ENCODE peak calls at places on chromosomes 4 and X, in nine cellular contexts. L, O, Y, D, F, N, E, J and Z are unnamed samples.

GRCh38 chrX:117957128-117957527 is 159.5 kb downstream of the KLHL13 start:
- DNase-seq in L (no peak), N (no peak), J (no peak), Y (no peak), O (no peak), F (no peak), E (no peak), D (no peak), Z (no peak)

GRCh38 chr4:76377922-76378321 is 43.0 kb downstream of the CCDC158 start:
- DNase-seq in E (peak; percentile 47), O (no peak), J (no peak), N (no peak), D (no peak), L (peak; percentile 25), Y (peak; percentile 21), F (peak; percentile 65), Z (peak; percentile 9)

GRCh38 chrX:39903937-39904336 is 193.8 kb downstream of the BCOR start:
- DNase-seq in E (no peak), D (no peak), J (no peak), F (peak; percentile 42), O (no peak), L (no peak), Y (no peak), N (no peak), Z (no peak)

GRCh38 chrX:153673398-153674218 is at the start of gene PNCK:
- DNase-seq in N (peak; percentile 66), O (peak; percentile 15), J (peak; percentile 56), D (no peak), E (no peak), F (no peak), Y (no peak), L (no peak), Z (no peak)

GRCh38 chr4:98568896-98569663 is 89.3 kb downstream of the TSPAN5 start:
- DNase-seq in F (no peak), E (no peak), J (no peak), Y (no peak), L (no peak), N (no peak), D (no peak), O (no peak), Z (no peak)

GRCh38 chrX:9141496-9141895 is 107.6 kb upstream of the FAM9B start:
- DNase-seq in N (no peak), L (no peak), E (no peak), J (no peak), D (no peak), F (no peak), Y (no peak), O (no peak), Z (no peak)

GRCh38 chr4:15526924-15527592 is 57.4 kb downstream of the CC2D2A start:
- DNase-seq in D (no peak), F (no peak), N (no peak), E (no peak), Y (no peak), O (no peak), J (no peak), L (no peak), Z (no peak)

GRCh38 chrX:11533211-11533651 is 132.5 kb downstream of the ARHGAP6 start:
- DNase-seq in N (no peak), O (no peak), L (no peak), E (no peak), F (no peak), Y (no peak), J (no peak), D (no peak), Z (peak; percentile 35)

GRCh38 chrX:53284684-53285447 is 3.5 kb upstream of the IQSEC2 start:
- DNase-seq in N (peak; percentile 83), Y (peak; percentile 22), O (no peak), F (peak; percentile 62), D (peak; percentile 83), E (peak; percentile 59), J (peak; percentile 73), L (peak; percentile 53), Z (no peak)